ENCODE peak calls at places on chromosomes 7 and 10, in seven cellular contexts. One of them, this sample, is unnamed.

GRCh38 chr7:120089968-120090367 is 183.0 kb upstream of the KCND2 start:
- DNase-seq in RCC 7860: peak; percentile 16
- DNase-seq in activated T-cell treated with anti-CD3 and anti-CD28 coated beads, Interleukin-2, amount 50 U/mL, for 72 hours: no peak
- DNase-seq in activated naive CD8-positive, alpha-beta T cell treated with anti-CD3 and anti-CD28 coated beads, Interleukin-2, amount 50 U/mL, for 16 hours: no peak
- DNase-seq in NCI-H1930: no peak
- DNase-seq in amniotic stem cell: no peak
- DNase-seq in non-pigmented ciliary epithelial cell: peak; percentile 1
- DNase-seq in this sample: no peak

GRCh38 chr10:94546058-94546595 is 539 bp downstream of the HELLS start:
- DNase-seq in RCC 7860: no peak
- DNase-seq in activated T-cell treated with anti-CD3 and anti-CD28 coated beads, Interleukin-2, amount 50 U/mL, for 72 hours: no peak
- DNase-seq in activated naive CD8-positive, alpha-beta T cell treated with anti-CD3 and anti-CD28 coated beads, Interleukin-2, amount 50 U/mL, for 16 hours: no peak
- DNase-seq in NCI-H1930: no peak
- DNase-seq in amniotic stem cell: no peak
- DNase-seq in non-pigmented ciliary epithelial cell: no peak
- DNase-seq in this sample: no peak

GRCh38 chr7:51027256-51028127 is 244.8 kb upstream of the GRB10 start:
- DNase-seq in RCC 7860: no peak
- DNase-seq in activated T-cell treated with anti-CD3 and anti-CD28 coated beads, Interleukin-2, amount 50 U/mL, for 72 hours: no peak
- DNase-seq in activated naive CD8-positive, alpha-beta T cell treated with anti-CD3 and anti-CD28 coated beads, Interleukin-2, amount 50 U/mL, for 16 hours: no peak
- DNase-seq in NCI-H1930: no peak
- DNase-seq in amniotic stem cell: no peak
- DNase-seq in non-pigmented ciliary epithelial cell: no peak
- DNase-seq in this sample: no peak

GRCh38 chr7:1725199-1725701 is 55.2 kb downstream of the ELFN1 start:
- DNase-seq in RCC 7860: no peak
- DNase-seq in activated T-cell treated with anti-CD3 and anti-CD28 coated beads, Interleukin-2, amount 50 U/mL, for 72 hours: no peak
- DNase-seq in activated naive CD8-positive, alpha-beta T cell treated with anti-CD3 and anti-CD28 coated beads, Interleukin-2, amount 50 U/mL, for 16 hours: no peak
- DNase-seq in NCI-H1930: no peak
- DNase-seq in amniotic stem cell: no peak
- DNase-seq in non-pigmented ciliary epithelial cell: no peak
- DNase-seq in this sample: no peak

GRCh38 chr10:62813981-62814380 is 2.2 kb downstream of the EGR2 start:
- DNase-seq in RCC 7860: no peak
- DNase-seq in activated T-cell treated with anti-CD3 and anti-CD28 coated beads, Interleukin-2, amount 50 U/mL, for 72 hours: peak; percentile 9
- DNase-seq in activated naive CD8-positive, alpha-beta T cell treated with anti-CD3 and anti-CD28 coated beads, Interleukin-2, amount 50 U/mL, for 16 hours: no peak
- DNase-seq in NCI-H1930: no peak
- DNase-seq in amniotic stem cell: no peak
- DNase-seq in non-pigmented ciliary epithelial cell: no peak
- DNase-seq in this sample: no peak

GRCh38 chr10:91127341-91128082 is 93.0 kb upstream of the PCGF5 start:
- DNase-seq in RCC 7860: no peak
- DNase-seq in activated T-cell treated with anti-CD3 and anti-CD28 coated beads, Interleukin-2, amount 50 U/mL, for 72 hours: no peak
- DNase-seq in activated naive CD8-positive, alpha-beta T cell treated with anti-CD3 and anti-CD28 coated beads, Interleukin-2, amount 50 U/mL, for 16 hours: no peak
- DNase-seq in NCI-H1930: no peak
- DNase-seq in amniotic stem cell: no peak
- DNase-seq in non-pigmented ciliary epithelial cell: no peak
- DNase-seq in this sample: no peak

GRCh38 chr7:96449094-96449493 is 127.2 kb upstream of the SLC25A13 start:
- DNase-seq in RCC 7860: no peak
- DNase-seq in activated T-cell treated with anti-CD3 and anti-CD28 coated beads, Interleukin-2, amount 50 U/mL, for 72 hours: no peak
- DNase-seq in activated naive CD8-positive, alpha-beta T cell treated with anti-CD3 and anti-CD28 coated beads, Interleukin-2, amount 50 U/mL, for 16 hours: no peak
- DNase-seq in NCI-H1930: no peak
- DNase-seq in amniotic stem cell: no peak
- DNase-seq in non-pigmented ciliary epithelial cell: no peak
- DNase-seq in this sample: no peak

GRCh38 chr7:129376778-129377700 is 57.2 kb upstream of the STRIP2 start:
- DNase-seq in RCC 7860: no peak
- DNase-seq in activated T-cell treated with anti-CD3 and anti-CD28 coated beads, Interleukin-2, amount 50 U/mL, for 72 hours: peak; percentile 21
- DNase-seq in activated naive CD8-positive, alpha-beta T cell treated with anti-CD3 and anti-CD28 coated beads, Interleukin-2, amount 50 U/mL, for 16 hours: no peak
- DNase-seq in NCI-H1930: no peak
- DNase-seq in amniotic stem cell: no peak
- DNase-seq in non-pigmented ciliary epithelial cell: no peak
- DNase-seq in this sample: no peak

GRCh38 chr7:47520408-47520807 is 61.5 kb downstream of the TNS3 start:
- DNase-seq in RCC 7860: no peak
- DNase-seq in activated T-cell treated with anti-CD3 and anti-CD28 coated beads, Interleukin-2, amount 50 U/mL, for 72 hours: no peak
- DNase-seq in activated naive CD8-positive, alpha-beta T cell treated with anti-CD3 and anti-CD28 coated beads, Interleukin-2, amount 50 U/mL, for 16 hours: no peak
- DNase-seq in NCI-H1930: no peak
- DNase-seq in amniotic stem cell: no peak
- DNase-seq in non-pigmented ciliary epithelial cell: peak; percentile 49
- DNase-seq in this sample: no peak

GRCh38 chr10:114515515-114515914 is 111.2 kb upstream of the AFAP1L2 start:
- DNase-seq in RCC 7860: no peak
- DNase-seq in activated T-cell treated with anti-CD3 and anti-CD28 coated beads, Interleukin-2, amount 50 U/mL, for 72 hours: no peak
- DNase-seq in activated naive CD8-positive, alpha-beta T cell treated with anti-CD3 and anti-CD28 coated beads, Interleukin-2, amount 50 U/mL, for 16 hours: no peak
- DNase-seq in NCI-H1930: no peak
- DNase-seq in amniotic stem cell: no peak
- DNase-seq in non-pigmented ciliary epithelial cell: no peak
- DNase-seq in this sample: no peak

This sample was measured in kidney epithelial cell.